ENCODE peak calls at places on chromosomes 6 and 20, in nine cellular contexts. One of them, this sample, is unnamed.

GRCh38 chr20:3751664-3752385 is 15.7 kb downstream of the ADISSP start:
- DNase-seq in AG09309: no peak
- DNase-seq in anterior cingulate cortex: no peak
- DNase-seq in GM13977: no peak
- DNase-seq in neuronal stem cell: no peak
- DNase-seq in activated T-helper 9 cell treated with anti-CD3 and anti-CD28 coated beads, Interleukin-2, amount 50 U/mL, for 16 hours: peak; percentile 20
- DNase-seq in T-helper 22 cell: peak; percentile 34
- DNase-seq in HT1080: no peak
- DNase-seq in T-helper 2 cell treated with Interferon-gamma antibody and Interleukin-4, amounts not matched to agents 5 μg/mL and 100 μg/mL, for 36 hours: peak; percentile 51
- DNase-seq in this sample: peak; percentile 73

GRCh38 chr20:8700756-8701155 is 368.1 kb upstream of the PLCB4 start:
- DNase-seq in AG09309: no peak
- DNase-seq in anterior cingulate cortex: no peak
- DNase-seq in GM13977: no peak
- DNase-seq in neuronal stem cell: no peak
- DNase-seq in activated T-helper 9 cell treated with anti-CD3 and anti-CD28 coated beads, Interleukin-2, amount 50 U/mL, for 16 hours: no peak
- DNase-seq in T-helper 22 cell: no peak
- DNase-seq in HT1080: no peak
- DNase-seq in T-helper 2 cell treated with Interferon-gamma antibody and Interleukin-4, amounts not matched to agents 5 μg/mL and 100 μg/mL, for 36 hours: no peak
- DNase-seq in this sample: no peak

GRCh38 chr6:4134841-4135664 is at the start of gene ECI2:
- DNase-seq in AG09309: no peak
- DNase-seq in anterior cingulate cortex: no peak
- DNase-seq in GM13977: peak; percentile 60
- DNase-seq in neuronal stem cell: no peak
- DNase-seq in activated T-helper 9 cell treated with anti-CD3 and anti-CD28 coated beads, Interleukin-2, amount 50 U/mL, for 16 hours: peak; percentile 29
- DNase-seq in T-helper 22 cell: peak; percentile 31
- DNase-seq in HT1080: peak; percentile 61
- DNase-seq in T-helper 2 cell treated with Interferon-gamma antibody and Interleukin-4, amounts not matched to agents 5 μg/mL and 100 μg/mL, for 36 hours: peak; percentile 72
- DNase-seq in this sample: no peak

GRCh38 chr6:78436335-78436734 is 431.0 kb upstream of the IRAK1BP1 start:
- DNase-seq in AG09309: peak; percentile 24
- DNase-seq in anterior cingulate cortex: no peak
- DNase-seq in GM13977: no peak
- DNase-seq in neuronal stem cell: no peak
- DNase-seq in activated T-helper 9 cell treated with anti-CD3 and anti-CD28 coated beads, Interleukin-2, amount 50 U/mL, for 16 hours: no peak
- DNase-seq in T-helper 22 cell: no peak
- DNase-seq in HT1080: peak; percentile 23
- DNase-seq in T-helper 2 cell treated with Interferon-gamma antibody and Interleukin-4, amounts not matched to agents 5 μg/mL and 100 μg/mL, for 36 hours: no peak
- DNase-seq in this sample: no peak

GRCh38 chr6:24833711-24834386 is 35.1 kb upstream of the ARMH2 start:
- DNase-seq in AG09309: no peak
- DNase-seq in anterior cingulate cortex: no peak
- DNase-seq in GM13977: no peak
- DNase-seq in neuronal stem cell: no peak
- DNase-seq in activated T-helper 9 cell treated with anti-CD3 and anti-CD28 coated beads, Interleukin-2, amount 50 U/mL, for 16 hours: no peak
- DNase-seq in T-helper 22 cell: no peak
- DNase-seq in HT1080: no peak
- DNase-seq in T-helper 2 cell treated with Interferon-gamma antibody and Interleukin-4, amounts not matched to agents 5 μg/mL and 100 μg/mL, for 36 hours: no peak
- DNase-seq in this sample: no peak

GRCh38 chr20:50514750-50515149 is 4.6 kb downstream of the PTPN1 start:
- DNase-seq in AG09309: no peak
- DNase-seq in anterior cingulate cortex: no peak
- DNase-seq in GM13977: no peak
- DNase-seq in neuronal stem cell: no peak
- DNase-seq in activated T-helper 9 cell treated with anti-CD3 and anti-CD28 coated beads, Interleukin-2, amount 50 U/mL, for 16 hours: no peak
- DNase-seq in T-helper 22 cell: no peak
- DNase-seq in HT1080: no peak
- DNase-seq in T-helper 2 cell treated with Interferon-gamma antibody and Interleukin-4, amounts not matched to agents 5 μg/mL and 100 μg/mL, for 36 hours: peak; percentile 29
- DNase-seq in this sample: no peak

GRCh38 chr20:23679448-23680092 is 9.3 kb downstream of the CST4 start:
- DNase-seq in AG09309: no peak
- DNase-seq in anterior cingulate cortex: no peak
- DNase-seq in GM13977: no peak
- DNase-seq in neuronal stem cell: no peak
- DNase-seq in activated T-helper 9 cell treated with anti-CD3 and anti-CD28 coated beads, Interleukin-2, amount 50 U/mL, for 16 hours: no peak
- DNase-seq in T-helper 22 cell: no peak
- DNase-seq in HT1080: no peak
- DNase-seq in T-helper 2 cell treated with Interferon-gamma antibody and Interleukin-4, amounts not matched to agents 5 μg/mL and 100 μg/mL, for 36 hours: no peak
- DNase-seq in this sample: no peak

GRCh38 chr20:59992531-59992930 is 34.3 kb downstream of the CDH26 start:
- DNase-seq in AG09309: no peak
- DNase-seq in anterior cingulate cortex: no peak
- DNase-seq in GM13977: no peak
- DNase-seq in neuronal stem cell: no peak
- DNase-seq in activated T-helper 9 cell treated with anti-CD3 and anti-CD28 coated beads, Interleukin-2, amount 50 U/mL, for 16 hours: no peak
- DNase-seq in T-helper 22 cell: no peak
- DNase-seq in HT1080: no peak
- DNase-seq in T-helper 2 cell treated with Interferon-gamma antibody and Interleukin-4, amounts not matched to agents 5 μg/mL and 100 μg/mL, for 36 hours: no peak
- DNase-seq in this sample: no peak

GRCh38 chr6:44554901-44555300 is 167.4 kb downstream of the CDC5L start:
- DNase-seq in AG09309: no peak
- DNase-seq in anterior cingulate cortex: no peak
- DNase-seq in GM13977: no peak
- DNase-seq in neuronal stem cell: no peak
- DNase-seq in activated T-helper 9 cell treated with anti-CD3 and anti-CD28 coated beads, Interleukin-2, amount 50 U/mL, for 16 hours: no peak
- DNase-seq in T-helper 22 cell: no peak
- DNase-seq in HT1080: no peak
- DNase-seq in T-helper 2 cell treated with Interferon-gamma antibody and Interleukin-4, amounts not matched to agents 5 μg/mL and 100 μg/mL, for 36 hours: no peak
- DNase-seq in this sample: no peak

GRCh38 chr20:2150660-2151059 is 49.0 kb downstream of the STK35 start:
- DNase-seq in AG09309: no peak
- DNase-seq in anterior cingulate cortex: no peak
- DNase-seq in GM13977: no peak
- DNase-seq in neuronal stem cell: no peak
- DNase-seq in activated T-helper 9 cell treated with anti-CD3 and anti-CD28 coated beads, Interleukin-2, amount 50 U/mL, for 16 hours: no peak
- DNase-seq in T-helper 22 cell: no peak
- DNase-seq in HT1080: no peak
- DNase-seq in T-helper 2 cell treated with Interferon-gamma antibody and Interleukin-4, amounts not matched to agents 5 μg/mL and 100 μg/mL, for 36 hours: no peak
- DNase-seq in this sample: no peak

GRCh38 chr20:58651823-58652605 is 931 bp downstream of the STX16 start:
- DNase-seq in AG09309: no peak
- DNase-seq in anterior cingulate cortex: peak; percentile 22
- DNase-seq in GM13977: peak; percentile 86
- DNase-seq in neuronal stem cell: peak; percentile 42
- DNase-seq in activated T-helper 9 cell treated with anti-CD3 and anti-CD28 coated beads, Interleukin-2, amount 50 U/mL, for 16 hours: peak; percentile 49
- DNase-seq in T-helper 22 cell: peak; percentile 61
- DNase-seq in HT1080: peak; percentile 76
- DNase-seq in T-helper 2 cell treated with Interferon-gamma antibody and Interleukin-4, amounts not matched to agents 5 μg/mL and 100 μg/mL, for 36 hours: peak; percentile 63
- DNase-seq in this sample: peak; percentile 83

GRCh38 chr6:16092990-16093389 is 35.9 kb upstream of the MYLIP start:
- DNase-seq in AG09309: no peak
- DNase-seq in anterior cingulate cortex: no peak
- DNase-seq in GM13977: no peak
- DNase-seq in neuronal stem cell: no peak
- DNase-seq in activated T-helper 9 cell treated with anti-CD3 and anti-CD28 coated beads, Interleukin-2, amount 50 U/mL, for 16 hours: no peak
- DNase-seq in T-helper 22 cell: no peak
- DNase-seq in HT1080: no peak
- DNase-seq in T-helper 2 cell treated with Interferon-gamma antibody and Interleukin-4, amounts not matched to agents 5 μg/mL and 100 μg/mL, for 36 hours: no peak
- DNase-seq in this sample: no peak

GRCh38 chr6:89369009-89369408 is 16.5 kb upstream of the UBE2J1 start:
- DNase-seq in AG09309: no peak
- DNase-seq in anterior cingulate cortex: no peak
- DNase-seq in GM13977: no peak
- DNase-seq in neuronal stem cell: no peak
- DNase-seq in activated T-helper 9 cell treated with anti-CD3 and anti-CD28 coated beads, Interleukin-2, amount 50 U/mL, for 16 hours: no peak
- DNase-seq in T-helper 22 cell: no peak
- DNase-seq in HT1080: no peak
- DNase-seq in T-helper 2 cell treated with Interferon-gamma antibody and Interleukin-4, amounts not matched to agents 5 μg/mL and 100 μg/mL, for 36 hours: no peak
- DNase-seq in this sample: no peak

GRCh38 chr6:2448826-2449571 is 203.6 kb upstream of the GMDS start:
- DNase-seq in AG09309: peak; percentile 61
- DNase-seq in anterior cingulate cortex: no peak
- DNase-seq in GM13977: peak; percentile 68
- DNase-seq in neuronal stem cell: peak; percentile 65
- DNase-seq in activated T-helper 9 cell treated with anti-CD3 and anti-CD28 coated beads, Interleukin-2, amount 50 U/mL, for 16 hours: no peak
- DNase-seq in T-helper 22 cell: no peak
- DNase-seq in HT1080: peak; percentile 74
- DNase-seq in T-helper 2 cell treated with Interferon-gamma antibody and Interleukin-4, amounts not matched to agents 5 μg/mL and 100 μg/mL, for 36 hours: peak; percentile 11
- DNase-seq in this sample: no peak

GRCh38 chr6:20474756-20475542 is 59.3 kb upstream of the CDKAL1 start:
- DNase-seq in AG09309: no peak
- DNase-seq in anterior cingulate cortex: no peak
- DNase-seq in GM13977: no peak
- DNase-seq in neuronal stem cell: no peak
- DNase-seq in activated T-helper 9 cell treated with anti-CD3 and anti-CD28 coated beads, Interleukin-2, amount 50 U/mL, for 16 hours: no peak
- DNase-seq in T-helper 22 cell: no peak
- DNase-seq in HT1080: no peak
- DNase-seq in T-helper 2 cell treated with Interferon-gamma antibody and Interleukin-4, amounts not matched to agents 5 μg/mL and 100 μg/mL, for 36 hours: no peak
- DNase-seq in this sample: no peak

GRCh38 chr6:156808287-156808686 is 31.1 kb downstream of the ARID1B start:
- DNase-seq in AG09309: no peak
- DNase-seq in anterior cingulate cortex: peak; percentile 22
- DNase-seq in GM13977: no peak
- DNase-seq in neuronal stem cell: no peak
- DNase-seq in activated T-helper 9 cell treated with anti-CD3 and anti-CD28 coated beads, Interleukin-2, amount 50 U/mL, for 16 hours: no peak
- DNase-seq in T-helper 22 cell: no peak
- DNase-seq in HT1080: no peak
- DNase-seq in T-helper 2 cell treated with Interferon-gamma antibody and Interleukin-4, amounts not matched to agents 5 μg/mL and 100 μg/mL, for 36 hours: no peak
- DNase-seq in this sample: no peak

GRCh38 chr20:41232971-41233926 is 84.3 kb downstream of the ZHX3 start:
- DNase-seq in AG09309: peak; percentile 60
- DNase-seq in anterior cingulate cortex: no peak
- DNase-seq in GM13977: no peak
- DNase-seq in neuronal stem cell: no peak
- DNase-seq in activated T-helper 9 cell treated with anti-CD3 and anti-CD28 coated beads, Interleukin-2, amount 50 U/mL, for 16 hours: no peak
- DNase-seq in T-helper 22 cell: no peak
- DNase-seq in HT1080: peak; percentile 85
- DNase-seq in T-helper 2 cell treated with Interferon-gamma antibody and Interleukin-4, amounts not matched to agents 5 μg/mL and 100 μg/mL, for 36 hours: no peak
- DNase-seq in this sample: no peak

GRCh38 chr6:160010067-160010466 is 41.2 kb downstream of the IGF2R start:
- DNase-seq in AG09309: peak; percentile 60
- DNase-seq in anterior cingulate cortex: no peak
- DNase-seq in GM13977: no peak
- DNase-seq in neuronal stem cell: no peak
- DNase-seq in activated T-helper 9 cell treated with anti-CD3 and anti-CD28 coated beads, Interleukin-2, amount 50 U/mL, for 16 hours: no peak
- DNase-seq in T-helper 22 cell: no peak
- DNase-seq in HT1080: no peak
- DNase-seq in T-helper 2 cell treated with Interferon-gamma antibody and Interleukin-4, amounts not matched to agents 5 μg/mL and 100 μg/mL, for 36 hours: no peak
- DNase-seq in this sample: no peak

GRCh38 chr6:12386816-12387215 is 96.7 kb downstream of the EDN1 start:
- DNase-seq in AG09309: no peak
- DNase-seq in anterior cingulate cortex: no peak
- DNase-seq in GM13977: no peak
- DNase-seq in neuronal stem cell: no peak
- DNase-seq in activated T-helper 9 cell treated with anti-CD3 and anti-CD28 coated beads, Interleukin-2, amount 50 U/mL, for 16 hours: no peak
- DNase-seq in T-helper 22 cell: no peak
- DNase-seq in HT1080: no peak
- DNase-seq in T-helper 2 cell treated with Interferon-gamma antibody and Interleukin-4, amounts not matched to agents 5 μg/mL and 100 μg/mL, for 36 hours: no peak
- DNase-seq in this sample: no peak

GRCh38 chr6:17413313-17413750 is 19.9 kb downstream of the CAP2 start:
- DNase-seq in AG09309: no peak
- DNase-seq in anterior cingulate cortex: no peak
- DNase-seq in GM13977: no peak
- DNase-seq in neuronal stem cell: no peak
- DNase-seq in activated T-helper 9 cell treated with anti-CD3 and anti-CD28 coated beads, Interleukin-2, amount 50 U/mL, for 16 hours: no peak
- DNase-seq in T-helper 22 cell: no peak
- DNase-seq in HT1080: peak; percentile 75
- DNase-seq in T-helper 2 cell treated with Interferon-gamma antibody and Interleukin-4, amounts not matched to agents 5 μg/mL and 100 μg/mL, for 36 hours: no peak
- DNase-seq in this sample: no peak

GRCh38 chr6:44035621-44036020 is 91.6 kb downstream of the MRPL14 start:
- DNase-seq in AG09309: no peak
- DNase-seq in anterior cingulate cortex: no peak
- DNase-seq in GM13977: no peak
- DNase-seq in neuronal stem cell: no peak
- DNase-seq in activated T-helper 9 cell treated with anti-CD3 and anti-CD28 coated beads, Interleukin-2, amount 50 U/mL, for 16 hours: no peak
- DNase-seq in T-helper 22 cell: no peak
- DNase-seq in HT1080: no peak
- DNase-seq in T-helper 2 cell treated with Interferon-gamma antibody and Interleukin-4, amounts not matched to agents 5 μg/mL and 100 μg/mL, for 36 hours: no peak
- DNase-seq in this sample: no peak

GRCh38 chr20:64222273-64222672 is 33.3 kb upstream of the PCMTD2 start:
- DNase-seq in AG09309: no peak
- DNase-seq in anterior cingulate cortex: no peak
- DNase-seq in GM13977: no peak
- DNase-seq in neuronal stem cell: no peak
- DNase-seq in activated T-helper 9 cell treated with anti-CD3 and anti-CD28 coated beads, Interleukin-2, amount 50 U/mL, for 16 hours: no peak
- DNase-seq in T-helper 22 cell: no peak
- DNase-seq in HT1080: no peak
- DNase-seq in T-helper 2 cell treated with Interferon-gamma antibody and Interleukin-4, amounts not matched to agents 5 μg/mL and 100 μg/mL, for 36 hours: no peak
- DNase-seq in this sample: no peak

GRCh38 chr6:43450699-43451131 is 4.6 kb downstream of the DLK2 start:
- DNase-seq in AG09309: no peak
- DNase-seq in anterior cingulate cortex: no peak
- DNase-seq in GM13977: no peak
- DNase-seq in neuronal stem cell: no peak
- DNase-seq in activated T-helper 9 cell treated with anti-CD3 and anti-CD28 coated beads, Interleukin-2, amount 50 U/mL, for 16 hours: no peak
- DNase-seq in T-helper 22 cell: no peak
- DNase-seq in HT1080: no peak
- DNase-seq in T-helper 2 cell treated with Interferon-gamma antibody and Interleukin-4, amounts not matched to agents 5 μg/mL and 100 μg/mL, for 36 hours: no peak
- DNase-seq in this sample: no peak

GRCh38 chr20:64161595-64162238 is 2.5 kb upstream of the MYT1 start:
- DNase-seq in AG09309: no peak
- DNase-seq in anterior cingulate cortex: no peak
- DNase-seq in GM13977: peak; percentile 77
- DNase-seq in neuronal stem cell: peak; percentile 86
- DNase-seq in activated T-helper 9 cell treated with anti-CD3 and anti-CD28 coated beads, Interleukin-2, amount 50 U/mL, for 16 hours: no peak
- DNase-seq in T-helper 22 cell: no peak
- DNase-seq in HT1080: peak; percentile 36
- DNase-seq in T-helper 2 cell treated with Interferon-gamma antibody and Interleukin-4, amounts not matched to agents 5 μg/mL and 100 μg/mL, for 36 hours: peak; percentile 6
- DNase-seq in this sample: no peak

GRCh38 chr6:148747145-148747492 is 289 bp downstream of the UST start:
- DNase-seq in AG09309: no peak
- DNase-seq in anterior cingulate cortex: no peak
- DNase-seq in GM13977: peak; percentile 33
- DNase-seq in neuronal stem cell: peak; percentile 54
- DNase-seq in activated T-helper 9 cell treated with anti-CD3 and anti-CD28 coated beads, Interleukin-2, amount 50 U/mL, for 16 hours: no peak
- DNase-seq in T-helper 22 cell: no peak
- DNase-seq in HT1080: no peak
- DNase-seq in T-helper 2 cell treated with Interferon-gamma antibody and Interleukin-4, amounts not matched to agents 5 μg/mL and 100 μg/mL, for 36 hours: peak; percentile 24
- DNase-seq in this sample: no peak

GRCh38 chr6:107538856-107539387 is 49.0 kb downstream of the SOBP start:
- DNase-seq in AG09309: no peak
- DNase-seq in anterior cingulate cortex: no peak
- DNase-seq in GM13977: no peak
- DNase-seq in neuronal stem cell: no peak
- DNase-seq in activated T-helper 9 cell treated with anti-CD3 and anti-CD28 coated beads, Interleukin-2, amount 50 U/mL, for 16 hours: no peak
- DNase-seq in T-helper 22 cell: no peak
- DNase-seq in HT1080: no peak
- DNase-seq in T-helper 2 cell treated with Interferon-gamma antibody and Interleukin-4, amounts not matched to agents 5 μg/mL and 100 μg/mL, for 36 hours: no peak
- DNase-seq in this sample: no peak

GRCh38 chr20:39289316-39289715 is 327.2 kb downstream of the DHX35 start:
- DNase-seq in AG09309: no peak
- DNase-seq in anterior cingulate cortex: no peak
- DNase-seq in GM13977: peak; percentile 34
- DNase-seq in neuronal stem cell: no peak
- DNase-seq in activated T-helper 9 cell treated with anti-CD3 and anti-CD28 coated beads, Interleukin-2, amount 50 U/mL, for 16 hours: no peak
- DNase-seq in T-helper 22 cell: no peak
- DNase-seq in HT1080: no peak
- DNase-seq in T-helper 2 cell treated with Interferon-gamma antibody and Interleukin-4, amounts not matched to agents 5 μg/mL and 100 μg/mL, for 36 hours: no peak
- DNase-seq in this sample: no peak

GRCh38 chr6:124148225-124148624 is 344.6 kb downstream of the NKAIN2 start:
- DNase-seq in AG09309: no peak
- DNase-seq in anterior cingulate cortex: no peak
- DNase-seq in GM13977: no peak
- DNase-seq in neuronal stem cell: no peak
- DNase-seq in activated T-helper 9 cell treated with anti-CD3 and anti-CD28 coated beads, Interleukin-2, amount 50 U/mL, for 16 hours: no peak
- DNase-seq in T-helper 22 cell: no peak
- DNase-seq in HT1080: no peak
- DNase-seq in T-helper 2 cell treated with Interferon-gamma antibody and Interleukin-4, amounts not matched to agents 5 μg/mL and 100 μg/mL, for 36 hours: no peak
- DNase-seq in this sample: no peak

GRCh38 chr6:84652356-84653026 is 111.9 kb downstream of the TBX18 start:
- DNase-seq in AG09309: peak; percentile 84
- DNase-seq in anterior cingulate cortex: no peak
- DNase-seq in GM13977: no peak
- DNase-seq in neuronal stem cell: no peak
- DNase-seq in activated T-helper 9 cell treated with anti-CD3 and anti-CD28 coated beads, Interleukin-2, amount 50 U/mL, for 16 hours: no peak
- DNase-seq in T-helper 22 cell: no peak
- DNase-seq in HT1080: peak; percentile 92
- DNase-seq in T-helper 2 cell treated with Interferon-gamma antibody and Interleukin-4, amounts not matched to agents 5 μg/mL and 100 μg/mL, for 36 hours: no peak
- DNase-seq in this sample: no peak

This sample was measured in CD4-positive, alpha-beta memory T cell.